ENCODE peak calls at places on chromosomes 1 and 21, in six cellular contexts. One of them, this sample, is unnamed.

GRCh38 chr1:29830383-29830782 is 594.1 kb downstream of the PTPRU start:
- DNase-seq in sigmoid colon: no peak
- DNase-seq in hepatocyte: no peak
- DNase-seq in cardiac muscle cell: no peak
- DNase-seq in adrenal gland: no peak
- DNase-seq in foreskin fibroblast: no peak
- DNase-seq in this sample: no peak

GRCh38 chr1:165862448-165862847 is 35.0 kb downstream of the UCK2 start:
- DNase-seq in sigmoid colon: no peak
- DNase-seq in hepatocyte: no peak
- DNase-seq in cardiac muscle cell: no peak
- DNase-seq in adrenal gland: no peak
- DNase-seq in foreskin fibroblast: no peak
- DNase-seq in this sample: no peak

GRCh38 chr1:212457740-212458338 is 25.1 kb downstream of the NENF start:
- DNase-seq in sigmoid colon: no peak
- DNase-seq in hepatocyte: peak; percentile 60
- DNase-seq in cardiac muscle cell: peak; percentile 68
- DNase-seq in adrenal gland: peak; percentile 48
- DNase-seq in foreskin fibroblast: no peak
- DNase-seq in this sample: no peak

GRCh38 chr1:47024138-47024856 is 828 bp downstream of the CYP4X1 start:
- DNase-seq in sigmoid colon: no peak
- DNase-seq in hepatocyte: no peak
- DNase-seq in cardiac muscle cell: peak; percentile 14
- DNase-seq in adrenal gland: peak; percentile 33
- DNase-seq in foreskin fibroblast: no peak
- DNase-seq in this sample: no peak

GRCh38 chr1:200409203-200409760 is 554 bp downstream of the ZNF281 start:
- DNase-seq in sigmoid colon: peak; percentile 74
- DNase-seq in hepatocyte: peak; percentile 53
- DNase-seq in cardiac muscle cell: peak; percentile 37
- DNase-seq in adrenal gland: peak; percentile 30
- DNase-seq in foreskin fibroblast: no peak
- DNase-seq in this sample: peak; percentile 30

GRCh38 chr1:2019162-2019542 is at the start of gene GABRD:
- DNase-seq in sigmoid colon: no peak
- DNase-seq in hepatocyte: peak; percentile 62
- DNase-seq in cardiac muscle cell: peak; percentile 62
- DNase-seq in adrenal gland: no peak
- DNase-seq in foreskin fibroblast: no peak
- DNase-seq in this sample: no peak

GRCh38 chr1:246482780-246483179 is 24.3 kb downstream of the SMYD3 start:
- DNase-seq in sigmoid colon: no peak
- DNase-seq in hepatocyte: no peak
- DNase-seq in cardiac muscle cell: no peak
- DNase-seq in adrenal gland: no peak
- DNase-seq in foreskin fibroblast: no peak
- DNase-seq in this sample: no peak

GRCh38 chr1:109909531-109909930 is 1.1 kb upstream of the CSF1 start:
- DNase-seq in sigmoid colon: no peak
- DNase-seq in hepatocyte: no peak
- DNase-seq in cardiac muscle cell: no peak
- DNase-seq in adrenal gland: no peak
- DNase-seq in foreskin fibroblast: no peak
- DNase-seq in this sample: no peak

GRCh38 chr1:95733031-95733430 is 499.0 kb downstream of the RWDD3 start:
- DNase-seq in sigmoid colon: no peak
- DNase-seq in hepatocyte: no peak
- DNase-seq in cardiac muscle cell: no peak
- DNase-seq in adrenal gland: no peak
- DNase-seq in foreskin fibroblast: no peak
- DNase-seq in this sample: no peak

GRCh38 chr1:32336963-32337675 is 1.1 kb upstream of the MARCKSL1 start:
- DNase-seq in sigmoid colon: no peak
- DNase-seq in hepatocyte: no peak
- DNase-seq in cardiac muscle cell: no peak
- DNase-seq in adrenal gland: no peak
- DNase-seq in foreskin fibroblast: no peak
- DNase-seq in this sample: peak; percentile 49

GRCh38 chr21:16708431-16708830 is 804.4 kb upstream of the CXADR start:
- DNase-seq in sigmoid colon: no peak
- DNase-seq in hepatocyte: no peak
- DNase-seq in cardiac muscle cell: no peak
- DNase-seq in adrenal gland: no peak
- DNase-seq in foreskin fibroblast: peak; percentile 59
- DNase-seq in this sample: no peak

GRCh38 chr21:46461909-46462308 is 3.2 kb downstream of the DIP2A start:
- DNase-seq in sigmoid colon: no peak
- DNase-seq in hepatocyte: no peak
- DNase-seq in cardiac muscle cell: no peak
- DNase-seq in adrenal gland: no peak
- DNase-seq in foreskin fibroblast: no peak
- DNase-seq in this sample: no peak

GRCh38 chr1:154559496-154559950 is 1.1 kb upstream of the UBE2Q1 start:
- DNase-seq in sigmoid colon: peak; percentile 96
- DNase-seq in hepatocyte: peak; percentile 94
- DNase-seq in cardiac muscle cell: peak; percentile 94
- DNase-seq in adrenal gland: peak; percentile 93
- DNase-seq in foreskin fibroblast: peak; percentile 87
- DNase-seq in this sample: peak; percentile 77

GRCh38 chr1:30727013-30727684 is 3.8 kb upstream of the MATN1 start:
- DNase-seq in sigmoid colon: no peak
- DNase-seq in hepatocyte: no peak
- DNase-seq in cardiac muscle cell: no peak
- DNase-seq in adrenal gland: no peak
- DNase-seq in foreskin fibroblast: no peak
- DNase-seq in this sample: no peak

GRCh38 chr1:160916666-160917065 is 31.7 kb upstream of the ITLN1 start:
- DNase-seq in sigmoid colon: no peak
- DNase-seq in hepatocyte: no peak
- DNase-seq in cardiac muscle cell: no peak
- DNase-seq in adrenal gland: no peak
- DNase-seq in foreskin fibroblast: no peak
- DNase-seq in this sample: no peak

GRCh38 chr1:36408479-36408878 is 10.8 kb upstream of the LSM10 start:
- DNase-seq in sigmoid colon: no peak
- DNase-seq in hepatocyte: no peak
- DNase-seq in cardiac muscle cell: no peak
- DNase-seq in adrenal gland: no peak
- DNase-seq in foreskin fibroblast: peak; percentile 35
- DNase-seq in this sample: no peak

GRCh38 chr1:36481771-36482723 is 666 bp downstream of the CSF3R start:
- DNase-seq in sigmoid colon: peak; percentile 37
- DNase-seq in hepatocyte: no peak
- DNase-seq in cardiac muscle cell: no peak
- DNase-seq in adrenal gland: no peak
- DNase-seq in foreskin fibroblast: no peak
- DNase-seq in this sample: no peak

GRCh38 chr1:44672254-44672955 is 1.9 kb downstream of the TMEM53 start:
- DNase-seq in sigmoid colon: no peak
- DNase-seq in hepatocyte: no peak
- DNase-seq in cardiac muscle cell: no peak
- DNase-seq in adrenal gland: peak; percentile 59
- DNase-seq in foreskin fibroblast: peak; percentile 63
- DNase-seq in this sample: no peak

GRCh38 chr1:179229214-179230140 is at the start of gene ABL2:
- DNase-seq in sigmoid colon: peak; percentile 69
- DNase-seq in hepatocyte: peak; percentile 67
- DNase-seq in cardiac muscle cell: peak; percentile 81
- DNase-seq in adrenal gland: peak; percentile 29
- DNase-seq in foreskin fibroblast: no peak
- DNase-seq in this sample: peak; percentile 43

GRCh38 chr21:45367402-45368351 is 37.3 kb upstream of the COL18A1 start:
- DNase-seq in sigmoid colon: no peak
- DNase-seq in hepatocyte: no peak
- DNase-seq in cardiac muscle cell: no peak
- DNase-seq in adrenal gland: no peak
- DNase-seq in foreskin fibroblast: no peak
- DNase-seq in this sample: no peak

GRCh38 chr21:34534522-34534921 is 22.5 kb upstream of the KCNE1 start:
- DNase-seq in sigmoid colon: no peak
- DNase-seq in hepatocyte: no peak
- DNase-seq in cardiac muscle cell: no peak
- DNase-seq in adrenal gland: no peak
- DNase-seq in foreskin fibroblast: peak; percentile 58
- DNase-seq in this sample: no peak

GRCh38 chr1:47995306-47996050 is 1.7 kb downstream of the TRABD2B start:
- DNase-seq in sigmoid colon: no peak
- DNase-seq in hepatocyte: no peak
- DNase-seq in cardiac muscle cell: no peak
- DNase-seq in adrenal gland: no peak
- DNase-seq in foreskin fibroblast: no peak
- DNase-seq in this sample: no peak

GRCh38 chr1:145918144-145918991 is at the start of gene PEX11B:
- DNase-seq in sigmoid colon: peak; percentile 93
- DNase-seq in hepatocyte: peak; percentile 92
- DNase-seq in cardiac muscle cell: peak; percentile 89
- DNase-seq in adrenal gland: peak; percentile 86
- DNase-seq in foreskin fibroblast: peak; percentile 82
- DNase-seq in this sample: peak; percentile 90

DNA sequence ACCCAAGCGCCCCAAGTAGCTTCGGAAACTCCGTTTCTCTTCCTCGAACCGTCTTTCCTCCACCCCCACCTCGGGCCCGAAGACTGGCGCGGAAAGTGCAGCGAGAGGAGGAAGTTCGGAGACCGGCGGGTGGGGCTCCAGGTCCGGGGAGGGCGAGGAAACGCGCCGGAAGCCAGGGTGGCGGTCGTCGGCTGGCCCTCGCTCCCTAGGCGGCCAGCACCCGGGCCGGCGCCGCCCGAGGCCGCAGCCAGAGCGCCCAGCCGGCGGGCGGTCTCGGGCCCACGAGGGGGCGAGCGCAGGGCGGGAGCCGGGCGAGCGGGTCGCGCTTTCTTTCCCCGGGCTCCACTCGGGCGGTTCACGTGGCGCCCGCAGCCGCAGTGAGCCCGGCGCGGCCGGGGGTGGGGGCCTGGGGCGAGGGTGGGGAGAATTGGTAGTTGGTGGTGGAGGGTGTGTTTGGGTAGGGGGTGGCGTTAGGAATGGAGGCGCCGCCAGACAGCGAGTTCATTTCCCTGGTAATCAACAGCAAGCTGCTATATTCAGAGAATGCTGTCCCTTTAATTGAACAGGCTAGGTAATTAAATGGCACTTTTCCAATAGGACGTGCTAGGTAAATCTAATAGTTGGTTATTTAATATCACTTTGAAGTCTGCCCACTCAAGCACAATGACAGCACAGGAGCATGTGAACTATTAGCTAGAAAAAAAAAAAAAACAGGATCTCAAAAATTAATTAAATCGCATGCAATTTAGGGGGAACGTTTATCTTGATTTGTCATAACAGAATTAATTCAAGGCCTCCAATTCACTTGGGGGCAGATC is 6.7 kb downstream of the LMO4 start:
- DNase-seq in sigmoid colon: peak; percentile 81
- DNase-seq in hepatocyte: peak; percentile 79
- DNase-seq in cardiac muscle cell: peak; percentile 81
- DNase-seq in adrenal gland: peak; percentile 61
- DNase-seq in foreskin fibroblast: no peak
- DNase-seq in this sample: peak; percentile 76
- TF ChIP-seq CTCF in sigmoid colon: no peak
- TF ChIP-seq CTCF in hepatocyte: peak; percentile 16
- TF ChIP-seq CTCF in cardiac muscle cell: peak; percentile 16
- TF ChIP-seq CTCF in adrenal gland: peak; percentile 6
- TF ChIP-seq CTCF in foreskin fibroblast: no peak
- TF ChIP-seq CTCF in this sample: peak; percentile 65

GRCh38 chr1:240582953-240583352 is 29.0 kb downstream of the GREM2 start:
- DNase-seq in sigmoid colon: no peak
- DNase-seq in hepatocyte: no peak
- DNase-seq in cardiac muscle cell: no peak
- DNase-seq in adrenal gland: no peak
- DNase-seq in foreskin fibroblast: peak; percentile 26
- DNase-seq in this sample: no peak
- H3K4me3 ChIP-seq in sigmoid colon: no peak overlapping the region
- H3K4me3 ChIP-seq in hepatocyte: no peak overlapping the region
- H3K4me3 ChIP-seq in cardiac muscle cell: no peak overlapping the region
- H3K4me3 ChIP-seq in adrenal gland: no peak overlapping the region
- H3K4me3 ChIP-seq in foreskin fibroblast: no peak overlapping the region
- H3K4me3 ChIP-seq in this sample: no peak overlapping the region

DNA sequence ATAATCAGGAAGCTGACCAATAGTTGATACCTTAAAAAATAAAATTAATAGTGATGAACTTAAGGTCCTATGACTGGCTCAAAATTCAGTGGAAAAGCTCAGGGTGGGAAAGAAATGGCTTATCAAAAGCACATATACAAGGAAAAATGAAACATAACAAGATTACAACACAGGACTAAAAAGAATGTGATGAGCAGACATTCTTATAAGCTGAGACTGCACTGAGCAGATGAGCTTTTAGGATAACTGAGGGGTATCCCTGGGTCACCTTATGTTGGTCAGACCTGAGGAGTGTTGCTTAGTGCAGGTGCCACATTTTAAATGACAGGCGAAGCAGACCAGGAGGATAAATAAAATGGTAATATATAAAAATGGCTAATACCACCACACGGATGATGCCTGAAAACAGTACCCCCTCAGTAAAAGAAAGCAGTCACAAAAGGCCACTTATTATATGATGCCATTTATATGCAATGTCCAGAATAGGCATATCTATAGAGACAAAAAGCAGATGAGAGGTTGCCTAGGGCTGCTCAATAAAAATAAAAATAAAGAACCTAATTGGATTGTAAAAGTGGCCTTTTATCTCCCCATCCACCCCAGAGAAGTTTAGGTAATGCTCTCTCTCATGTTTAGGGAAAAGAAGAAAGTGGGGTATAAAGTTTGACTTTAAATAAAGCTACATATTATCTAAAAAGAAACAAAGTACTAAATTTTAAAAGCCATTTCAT is 163.9 kb downstream of the SLC45A1 start:
- DNase-seq in sigmoid colon: no peak
- DNase-seq in hepatocyte: no peak
- DNase-seq in cardiac muscle cell: no peak
- DNase-seq in adrenal gland: no peak
- DNase-seq in foreskin fibroblast: no peak
- DNase-seq in this sample: no peak
- TF ChIP-seq CTCF in sigmoid colon: no peak
- TF ChIP-seq CTCF in hepatocyte: no peak
- TF ChIP-seq CTCF in cardiac muscle cell: no peak
- TF ChIP-seq CTCF in adrenal gland: no peak
- TF ChIP-seq CTCF in foreskin fibroblast: no peak
- TF ChIP-seq CTCF in this sample: no peak

DNA sequence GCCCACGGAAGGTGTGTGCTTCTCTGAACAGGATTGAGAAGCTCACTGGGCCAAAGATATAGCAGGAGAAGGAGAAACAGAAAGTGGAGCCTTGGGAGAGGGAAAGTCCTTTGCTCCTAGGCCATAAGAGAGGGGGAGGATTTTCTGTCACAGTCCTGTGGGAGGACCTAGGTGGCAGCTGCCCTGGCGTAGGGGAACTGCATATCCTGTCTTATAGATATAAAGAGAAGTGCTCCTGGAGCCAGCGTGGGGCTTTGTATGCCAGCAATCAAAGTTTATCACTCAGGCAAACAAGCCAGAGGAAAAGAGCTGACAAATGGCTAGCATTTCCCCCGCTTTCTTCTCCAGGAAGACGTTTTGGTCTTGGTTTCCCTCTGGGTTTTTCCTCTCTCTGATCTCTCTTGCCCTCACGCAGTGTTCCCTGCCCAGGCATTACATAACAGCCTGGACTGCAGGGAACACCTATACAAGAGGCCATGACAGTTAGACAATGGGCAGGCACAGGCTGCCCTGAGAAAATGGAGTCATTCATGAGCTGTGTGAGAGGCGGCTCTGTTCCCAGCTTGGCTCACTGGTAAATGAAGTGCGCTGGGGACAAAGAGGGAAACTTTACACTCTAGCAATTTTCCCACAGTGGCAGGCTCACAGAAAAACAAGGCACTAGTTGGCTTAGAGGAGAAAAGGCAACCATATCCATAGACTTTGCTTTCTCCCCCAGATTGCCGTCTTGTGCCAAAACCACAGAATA is 52.5 kb upstream of the ZNF648 start:
- DNase-seq in sigmoid colon: no peak
- DNase-seq in hepatocyte: no peak
- DNase-seq in cardiac muscle cell: no peak
- DNase-seq in adrenal gland: no peak
- DNase-seq in foreskin fibroblast: no peak
- DNase-seq in this sample: no peak
- H3K4me3 ChIP-seq in sigmoid colon: no peak overlapping the region
- H3K4me3 ChIP-seq in hepatocyte: no peak overlapping the region
- H3K4me3 ChIP-seq in cardiac muscle cell: no peak overlapping the region
- H3K4me3 ChIP-seq in adrenal gland: no peak overlapping the region
- H3K4me3 ChIP-seq in foreskin fibroblast: no peak overlapping the region
- H3K4me3 ChIP-seq in this sample: no peak overlapping the region

This sample was measured in left ventricle myocardium inferior.